ENCODE peak calls at places on chromosomes 6 and 20, in eight cellular contexts. F is PC-9, L is choroid plexus epithelial cell, Z is endothelial cell, T is Calu3, A is body of pancreas, Q is GM12865, E is WERI-Rb-1. W is an unnamed sample.

GRCh38 chr6:18183736-18184135 is 28.5 kb downstream of the KDM1B start:
- DNase-seq in F (no peak), L (peak), Z (no peak), T (no peak), A (no peak), Q (no peak), E (no peak), W (no peak)

GRCh38 chr6:122752493-122752892 is 27.0 kb upstream of the FABP7 start:
- DNase-seq in F (no peak), L (no peak), Z (no peak), T (no peak), A (no peak), Q (no peak), E (no peak), W (no peak)

GRCh38 chr20:51953731-51954340 is 151.5 kb upstream of the SALL4 start:
- DNase-seq in F (no peak), L (no peak), Z (no peak), T (no peak), A (no peak), Q (peak), E (no peak), W (no peak)

GRCh38 chr20:50872562-50873288 is 58.5 kb downstream of the ADNP start:
- DNase-seq in F (no peak), L (no peak), Z (peak), T (no peak), A (no peak), Q (no peak), E (no peak), W (no peak)

GRCh38 chr6:33599413-33599911 is 19.4 kb upstream of the BAK1 start:
- DNase-seq in F (peak), L (no peak), Z (no peak), T (no peak), A (no peak), Q (no peak), E (no peak), W (no peak)

GRCh38 chr20:34362502-34363061 is 491 bp upstream of the ITCH start:
- DNase-seq in F (peak), L (no peak), Z (no peak), T (no peak), A (no peak), Q (peak), E (no peak), W (no peak)

GRCh38 chr20:29873946-29874345 is 1383.5 kb upstream of the DEFB115 start:
- DNase-seq in F (no peak), L (peak), Z (peak), T (peak), A (peak), Q (peak), E (peak), W (peak)

GRCh38 chr6:46565531-46565930 is 74.3 kb upstream of the RCAN2 start:
- DNase-seq in F (no peak), L (no peak), Z (no peak), T (no peak), A (no peak), Q (no peak), E (no peak), W (no peak)

GRCh38 chr6:97068211-97068610 is 143.7 kb downstream of the KLHL32 start:
- DNase-seq in F (no peak), L (peak), Z (peak), T (peak), A (no peak), Q (peak), E (no peak), W (no peak)

GRCh38 chr6:43683708-43684455 is 3.7 kb downstream of the MRPS18A start:
- DNase-seq in F (no peak), L (no peak), Z (no peak), T (no peak), A (no peak), Q (no peak), E (no peak), W (no peak)

GRCh38 chr6:24359640-24360454 is 2.0 kb upstream of the DCDC2 start:
- DNase-seq in F (peak), L (peak), Z (peak), T (peak), A (peak), Q (peak), E (peak), W (no peak)

GRCh38 chr6:54681987-54682386 is 164.6 kb upstream of the FAM83B start:
- DNase-seq in F (peak), L (peak), Z (no peak), T (peak), A (no peak), Q (no peak), E (no peak), W (no peak)

GRCh38 chr20:31606928-31607639 is 2.0 kb downstream of the ID1 start:
- DNase-seq in F (peak), L (peak), Z (no peak), T (peak), A (no peak), Q (no peak), E (peak), W (no peak)

GRCh38 chr6:40947876-40948514 is 91.0 kb downstream of the UNC5CL start:
- DNase-seq in F (no peak), L (peak), Z (no peak), T (no peak), A (no peak), Q (peak), E (no peak), W (no peak)

GRCh38 chr20:761418-762381 is 6.6 kb downstream of the SLC52A3 start:
- DNase-seq in F (no peak), L (no peak), Z (no peak), T (no peak), A (no peak), Q (no peak), E (no peak), W (no peak)

GRCh38 chr6:141415896-141416295 is 716.8 kb upstream of the GJE1 start:
- DNase-seq in F (no peak), L (peak), Z (no peak), T (no peak), A (no peak), Q (no peak), E (no peak), W (no peak)

GRCh38 chr20:22248052-22248667 is 336.2 kb downstream of the FOXA2 start:
- DNase-seq in F (no peak), L (peak), Z (peak), T (no peak), A (no peak), Q (peak), E (peak), W (no peak)

GRCh38 chr6:5029609-5030008 is 25.8 kb upstream of the RPP40 start:
- DNase-seq in F (no peak), L (no peak), Z (no peak), T (no peak), A (no peak), Q (no peak), E (no peak), W (no peak)

GRCh38 chr20:22723659-22724058 is 139.3 kb upstream of the FOXA2 start:
- DNase-seq in F (no peak), L (peak), Z (no peak), T (no peak), A (no peak), Q (no peak), E (no peak), W (no peak)

GRCh38 chr6:139888691-139889122 is 514.3 kb upstream of the CITED2 start:
- DNase-seq in F (no peak), L (peak), Z (no peak), T (no peak), A (no peak), Q (no peak), E (peak), W (no peak)

GRCh38 chr6:35343092-35343834 is 905 bp downstream of the PPARD start:
- DNase-seq in F (no peak), L (peak), Z (no peak), T (peak), A (peak), Q (peak), E (no peak), W (peak)

GRCh38 chr6:109456710-109457595 is 1.4 kb upstream of the MICAL1 start:
- DNase-seq in F (no peak), L (no peak), Z (no peak), T (no peak), A (no peak), Q (no peak), E (no peak), W (no peak)

GRCh38 chr20:64057628-64058498 is 5.1 kb upstream of the TCEA2 start:
- DNase-seq in F (peak), L (peak), Z (peak), T (peak), A (peak), Q (peak), E (peak), W (no peak)

GRCh38 chr6:11847515-11848244 is 69.1 kb upstream of the ADTRP start:
- DNase-seq in F (no peak), L (peak), Z (no peak), T (no peak), A (no peak), Q (peak), E (no peak), W (no peak)

GRCh38 chr20:45011108-45011526 is 44.8 kb downstream of the STK4 start:
- DNase-seq in F (peak), L (peak), Z (peak), T (peak), A (peak), Q (peak), E (peak), W (no peak)

GRCh38 chr20:57428611-57429496 is 37.7 kb downstream of the RBM38 start:
- DNase-seq in F (no peak), L (no peak), Z (no peak), T (no peak), A (peak), Q (no peak), E (no peak), W (no peak)

GRCh38 chr6:107700016-107700335 is 124.1 kb downstream of the SCML4 start:
- DNase-seq in F (no peak), L (no peak), Z (no peak), T (no peak), A (no peak), Q (no peak), E (no peak), W (no peak)

GRCh38 chr6:109767961-109768360 is 76.9 kb downstream of the FIG4 start:
- DNase-seq in F (no peak), L (no peak), Z (no peak), T (no peak), A (no peak), Q (no peak), E (no peak), W (no peak)

GRCh38 chr6:138116661-138116999 is 9.4 kb upstream of the PERP start:
- DNase-seq in F (no peak), L (no peak), Z (no peak), T (no peak), A (no peak), Q (no peak), E (no peak), W (no peak)

GRCh38 chr6:138113588-138114210 is 6.5 kb upstream of the PERP start:
- DNase-seq in F (no peak), L (no peak), Z (no peak), T (no peak), A (no peak), Q (no peak), E (no peak), W (no peak)

GRCh38 chr6:138115191-138115590 is 8.0 kb upstream of the PERP start:
- DNase-seq in F (no peak), L (no peak), Z (no peak), T (no peak), A (no peak), Q (no peak), E (no peak), W (no peak)

GRCh38 chr6:138110229-138110628 is 3.0 kb upstream of the PERP start:
- DNase-seq in F (no peak), L (no peak), Z (no peak), T (no peak), A (no peak), Q (no peak), E (no peak), W (no peak)

GRCh38 chr6:138115877-138116660 is 8.8 kb upstream of the PERP start:
- DNase-seq in F (peak), L (peak), Z (peak), T (peak), A (peak), Q (peak), E (peak), W (no peak)
- TF ChIP-seq CTCF in F (peak), L (peak), Z (peak), T (peak), A (peak), Q (peak), E (peak), W (peak)

DNA sequence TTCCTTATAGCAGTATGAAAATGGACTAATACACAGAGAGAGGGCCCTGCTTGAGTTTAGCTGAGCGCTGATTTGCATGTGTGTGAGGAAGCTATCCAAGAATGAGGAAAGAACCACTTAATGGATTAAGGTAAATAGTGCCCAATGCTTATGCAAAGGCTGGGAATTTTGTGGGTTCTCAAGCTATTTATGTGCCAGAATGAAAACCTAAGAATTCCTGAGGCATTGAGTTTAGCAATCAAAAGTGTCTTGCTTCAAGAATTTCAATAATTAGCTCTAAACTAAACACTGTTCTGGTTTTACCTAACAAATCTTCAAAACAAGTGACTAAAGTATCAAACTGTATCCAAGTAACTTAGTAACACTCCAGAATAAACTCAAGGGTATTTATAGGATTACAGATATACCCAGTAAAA is 7.0 kb upstream of the OR14J1 start:
- DNase-seq in F (no peak), L (no peak), Z (no peak), T (peak), A (no peak), Q (no peak), E (no peak), W (no peak)
- TF ChIP-seq CTCF in F (no peak), L (no peak), Z (no peak), T (no peak), A (no peak), Q (no peak), E (no peak), W (no peak)

GRCh38 chr6:7157752-7158616 is 50.2 kb downstream of the RREB1 start:
- DNase-seq in F (no peak), L (no peak), Z (no peak), T (no peak), A (no peak), Q (no peak), E (peak), W (no peak)
- TF ChIP-seq CTCF in F (no peak), L (peak), Z (no peak), T (no peak), A (no peak), Q (no peak), E (no peak), W (peak)

GRCh38 chr6:17039266-17039665 is 62.6 kb upstream of the STMND1 start:
- DNase-seq in F (no peak), L (no peak), Z (no peak), T (no peak), A (no peak), Q (no peak), E (no peak), W (no peak)

GRCh38 chr6:17045581-17046322 is 56.1 kb upstream of the STMND1 start:
- DNase-seq in F (no peak), L (peak), Z (no peak), T (no peak), A (no peak), Q (no peak), E (no peak), W (no peak)

GRCh38 chr6:17038316-17038715 is 63.5 kb upstream of the STMND1 start:
- DNase-seq in F (no peak), L (peak), Z (no peak), T (no peak), A (no peak), Q (no peak), E (no peak), W (no peak)

GRCh38 chr6:17043148-17043522 is 58.7 kb upstream of the STMND1 start:
- DNase-seq in F (no peak), L (no peak), Z (no peak), T (no peak), A (no peak), Q (no peak), E (no peak), W (no peak)

DNA sequence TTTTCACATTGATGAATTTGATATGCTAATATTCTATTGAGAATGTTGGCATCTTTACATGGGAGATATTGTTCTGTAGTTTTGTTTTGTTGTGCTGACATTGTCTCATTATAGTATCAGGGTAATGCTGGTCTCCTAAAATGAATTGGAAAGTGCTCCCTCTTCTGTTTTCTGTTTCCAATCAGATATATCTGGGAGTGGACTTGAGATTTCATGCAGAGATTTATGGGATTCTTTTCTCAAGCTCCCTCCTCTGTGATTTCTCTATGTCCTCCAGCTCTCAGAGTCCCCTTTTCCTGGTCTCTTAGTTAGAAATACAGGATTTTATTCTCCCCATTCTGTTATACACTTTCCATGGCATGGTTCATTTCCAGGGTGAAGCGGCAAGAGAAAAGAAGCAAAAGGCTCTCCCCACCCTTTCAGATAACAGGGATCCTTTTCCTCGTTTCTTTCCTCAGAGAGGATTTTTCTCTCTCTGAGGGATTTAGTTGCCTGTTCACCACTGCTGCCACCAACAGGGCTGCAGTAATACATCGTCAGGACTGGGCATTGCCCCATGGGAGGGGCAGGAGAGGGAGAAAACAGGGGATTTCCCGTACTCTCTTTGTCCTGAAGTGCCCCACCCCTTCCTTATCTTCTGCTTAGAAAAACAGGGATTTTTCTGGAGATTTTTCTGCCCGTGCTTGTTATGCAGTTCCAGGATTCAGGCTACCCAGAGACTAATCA is 59.3 kb upstream of the STMND1 start:
- DNase-seq in F (peak), L (peak), Z (peak), T (peak), A (peak), Q (no peak), E (peak), W (no peak)
- TF ChIP-seq CTCF in F (no peak), L (peak), Z (no peak), T (no peak), A (peak), Q (no peak), E (peak), W (peak)

GRCh38 chr6:29968130-29968529 is 25.8 kb downstream of the HLA-A start:
- DNase-seq in F (peak), L (peak), Z (no peak), T (peak), A (peak), Q (no peak), E (no peak), W (no peak)

GRCh38 chr6:29968905-29969304 is 26.6 kb downstream of the HLA-A start:
- DNase-seq in F (no peak), L (no peak), Z (no peak), T (no peak), A (no peak), Q (no peak), E (no peak), W (no peak)

GRCh38 chr6:29964904-29965872 is 22.9 kb downstream of the HLA-A start:
- DNase-seq in F (peak), L (peak), Z (peak), T (peak), A (peak), Q (peak), E (peak), W (no peak)

GRCh38 chr6:29965873-29966601 is 23.7 kb downstream of the HLA-A start:
- DNase-seq in F (peak), L (peak), Z (peak), T (peak), A (peak), Q (peak), E (no peak), W (no peak)

GRCh38 chr6:29967379-29968010 is 25.2 kb downstream of the HLA-A start:
- DNase-seq in F (peak), L (peak), Z (no peak), T (peak), A (peak), Q (no peak), E (no peak), W (no peak)
- TF ChIP-seq CTCF in F (no peak), L (peak), Z (no peak), T (no peak), A (peak), Q (no peak), E (no peak), W (peak)

DNA sequence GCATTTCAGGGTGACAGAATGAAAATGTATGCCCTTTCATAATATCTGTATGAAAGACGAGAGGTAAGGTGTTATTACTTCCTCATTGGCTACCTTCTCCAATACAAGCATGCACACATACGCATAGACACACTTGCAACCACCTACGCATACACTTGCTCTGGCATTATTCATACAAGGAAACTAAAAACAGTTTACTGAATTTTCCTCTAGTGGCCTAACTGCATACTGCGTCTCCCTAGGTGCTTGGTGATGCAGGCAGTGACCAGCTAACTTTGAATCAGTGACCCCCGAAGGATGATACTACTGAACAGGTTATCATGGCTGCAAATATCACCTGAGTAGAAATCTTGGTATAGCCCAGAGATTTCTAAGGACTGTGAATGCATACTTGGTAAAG is 593.1 kb downstream of the PKHD1 start:
- DNase-seq in F (no peak), L (no peak), Z (no peak), T (no peak), A (no peak), Q (no peak), E (peak), W (no peak)
- TF ChIP-seq CTCF in F (no peak), L (no peak), Z (peak), T (peak), A (no peak), Q (no peak), E (peak), W (peak)

DNA sequence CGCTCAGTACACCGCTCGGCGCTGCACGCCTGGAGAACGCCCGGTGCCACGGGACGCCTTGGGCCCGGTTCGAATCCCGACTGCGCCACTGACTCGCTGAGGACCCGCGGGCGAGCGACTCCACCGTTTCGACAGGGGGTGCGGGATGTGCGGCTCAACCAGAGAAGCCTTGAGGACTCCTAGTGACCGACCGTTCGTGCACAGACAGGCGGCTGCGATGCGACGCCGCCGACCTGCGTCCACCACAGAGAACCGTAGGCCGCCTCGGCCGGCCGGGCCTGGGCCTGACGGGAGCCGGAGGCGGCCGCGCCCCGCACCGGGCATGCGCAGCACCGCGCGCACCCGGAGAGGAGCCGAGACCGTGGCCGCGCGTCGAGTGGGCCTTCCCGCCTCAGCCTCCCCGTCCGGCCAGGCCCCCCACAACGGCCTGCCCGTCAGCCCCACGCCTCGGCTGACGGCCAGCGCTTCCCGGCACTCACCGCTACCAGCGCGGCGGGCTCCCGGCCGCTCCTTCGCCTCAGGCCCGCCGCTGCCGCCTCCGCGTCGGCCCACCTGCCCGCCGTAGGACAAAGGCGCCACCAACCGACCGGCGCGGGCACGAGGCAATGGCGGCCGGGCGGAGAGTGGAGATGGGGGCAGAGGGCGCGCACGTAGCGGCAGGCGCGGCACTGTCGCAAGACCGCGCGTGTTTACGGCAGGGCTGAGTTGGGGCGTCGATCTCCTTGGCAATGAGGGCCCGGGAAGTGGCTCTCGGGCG is at the start of gene NCOA5:
- DNase-seq in F (peak), L (peak), Z (peak), T (peak), A (peak), Q (peak), E (peak), W (peak)
- TF ChIP-seq CTCF in F (no peak), L (no peak), Z (peak), T (peak), A (peak), Q (peak), E (peak), W (peak)

W was measured in chondrocyte.